ENCODE peak calls at places on chromosomes 4 and X, in five cellular contexts. J is HepG2, Q is K562, G is IMR-90, R is H1. U is an unnamed sample.
A peak's percentile ranks its signal among the peaks of the same experiment; 100 is the strongest.

GRCh38 chrX:138982350-138982749 is 270.8 kb upstream of the FGF13 start:
- DNase-seq in R (no peak), J (no peak), Q (no peak), G (no peak), U (no peak)

GRCh38 chrX:45771560-45772340 is 571.1 kb upstream of the DIPK2B start:
- DNase-seq in Q (no peak), J (no peak), R (no peak), G (peak; percentile 80), U (no peak)

GRCh38 chr4:3209551-3210325 is 39.2 kb upstream of the MSANTD1 start:
- DNase-seq in G (no peak), J (no peak), Q (no peak), R (no peak), U (no peak)

GRCh38 chr4:2256781-2257191 is 5.1 kb downstream of the MXD4 start:
- DNase-seq in Q (no peak), G (no peak), R (peak; percentile 40), J (no peak), U (no peak)

GRCh38 chrX:40175416-40176255 is 77.9 kb upstream of the BCOR start:
- DNase-seq in G (no peak), R (peak; percentile 56), Q (peak; percentile 72), J (peak; percentile 47), U (peak; percentile 13)

GRCh38 chrX:150898343-150899190 is at the start of gene CD99L2:
- DNase-seq in G (peak; percentile 78), R (peak; percentile 93), J (peak; percentile 52), Q (peak; percentile 94), U (peak; percentile 66)

GRCh38 chrX:71563921-71564320 is 14.3 kb upstream of the GCNA start:
- DNase-seq in G (no peak), R (no peak), Q (no peak), J (no peak), U (no peak)

GRCh38 chrX:76971393-76972376 is 475.5 kb upstream of the FGF16 start:
- DNase-seq in J (no peak), R (no peak), Q (no peak), G (no peak), U (no peak)

GRCh38 chrX:72735561-72735960 is 21.5 kb upstream of the PHKA1 start:
- DNase-seq in R (no peak), G (peak; percentile 6), Q (no peak), J (no peak), U (no peak)

GRCh38 chr4:19030048-19030447 is 1008.5 kb upstream of the LCORL start:
- DNase-seq in G (peak; percentile 4), J (no peak), R (no peak), Q (no peak), U (no peak)

GRCh38 chr4:184306470-184306869 is 88.8 kb upstream of the ENPP6 start:
- DNase-seq in R (no peak), J (no peak), G (no peak), Q (no peak), U (no peak)

GRCh38 chr4:184309241-184310170 is 91.8 kb upstream of the ENPP6 start:
- DNase-seq in R (peak; percentile 14), G (no peak), J (no peak), Q (no peak), U (no peak)

GRCh38 chr4:184310881-184311709 is 93.4 kb upstream of the ENPP6 start:
- DNase-seq in J (peak; percentile 53), G (no peak), Q (no peak), R (peak; percentile 35), U (no peak)

GRCh38 chr4:184310171-184310567 is 92.5 kb upstream of the ENPP6 start:
- DNase-seq in J (no peak), G (no peak), Q (peak; percentile 24), R (peak; percentile 52), U (no peak)

DNA sequence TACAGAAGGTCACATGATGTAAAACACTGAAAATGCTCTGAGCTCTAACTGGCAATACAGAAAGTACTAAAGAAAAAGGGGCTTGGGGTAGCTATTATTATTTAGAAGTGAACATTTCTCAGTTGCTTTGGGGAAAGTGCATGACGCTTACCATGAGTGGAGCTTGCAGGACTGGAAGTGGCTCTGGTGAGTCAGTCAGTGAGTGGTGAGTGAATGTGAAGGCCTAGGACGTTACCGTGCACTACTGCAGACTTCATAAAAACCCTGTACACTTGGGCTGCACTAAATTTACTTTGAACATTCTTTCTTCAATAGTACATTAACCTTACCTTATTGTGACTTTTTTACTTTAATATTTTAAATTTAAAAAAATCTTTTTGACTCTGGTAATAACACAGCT is 89.3 kb upstream of the ENPP6 start:
- DNase-seq in Q (no peak), R (no peak), J (no peak), G (peak; percentile 68), U (no peak)
- TF ChIP-seq RFX5 in Q (no peak), R (no peak), J (no peak), G (no peak), U (no peak)

GRCh38 chr4:184952522-184952921 is 65.8 kb upstream of the HELT start:
- DNase-seq in J (no peak), G (no peak), R (no peak), Q (no peak), U (no peak)

GRCh38 chr4:184949020-184949419 is 69.3 kb upstream of the HELT start:
- DNase-seq in G (no peak), J (no peak), R (peak; percentile 6), Q (no peak), U (no peak)

GRCh38 chr4:184950117-184950830 is 68.0 kb upstream of the HELT start:
- DNase-seq in G (no peak), J (peak; percentile 27), R (no peak), Q (no peak), U (no peak)

GRCh38 chr4:184951668-184952160 is 66.6 kb upstream of the HELT start:
- DNase-seq in G (no peak), Q (no peak), J (no peak), R (no peak), U (no peak)

DNA sequence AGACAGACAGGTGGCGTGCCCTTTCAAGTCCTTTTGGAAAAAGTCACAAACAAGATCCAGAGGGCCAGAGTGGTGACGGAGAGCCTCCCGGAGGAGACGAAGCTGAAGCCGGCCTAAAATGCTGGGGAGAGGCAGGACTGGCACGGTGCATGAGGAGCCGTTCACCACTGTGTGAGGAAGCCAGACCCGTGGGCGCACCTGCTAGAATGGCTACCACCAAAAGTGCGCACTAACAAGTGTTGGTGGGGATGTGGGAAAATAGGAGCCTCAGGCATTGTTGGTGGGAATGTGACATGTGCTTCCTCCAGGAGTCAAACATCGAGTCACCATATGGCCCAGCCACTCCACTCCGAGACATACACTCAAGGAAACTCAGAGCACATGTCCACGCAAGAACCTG is 67.4 kb upstream of the HELT start:
- DNase-seq in R (no peak), J (no peak), G (no peak), Q (no peak), U (no peak)
- TF ChIP-seq MAFK in R (no peak), J (no peak), G (no peak), Q (no peak), U (no peak)

DNA sequence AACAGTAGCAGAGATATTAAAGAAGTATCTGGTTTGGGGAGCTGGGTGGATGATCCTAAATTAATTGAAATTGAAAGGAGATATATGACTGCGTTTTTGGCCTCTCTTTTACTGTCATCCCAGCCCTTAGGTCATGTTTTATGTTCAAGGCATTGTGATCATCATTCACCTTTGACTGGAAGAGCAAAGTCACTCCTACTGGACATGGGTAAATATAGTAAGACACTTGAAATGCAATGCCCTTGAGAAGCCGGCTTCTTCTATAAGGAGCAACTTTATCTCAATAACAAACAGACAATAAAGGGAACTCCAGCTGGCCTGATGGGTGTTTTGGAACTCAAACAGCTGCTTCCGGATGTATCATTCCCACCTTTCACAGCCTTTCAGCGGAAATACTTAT is 65.0 kb upstream of the C4orf54 start:
- DNase-seq in J (no peak), G (peak; percentile 1), R (no peak), Q (no peak), U (no peak)
- H3K27ac ChIP-seq in J (no peak overlapping the region), G (no peak overlapping the region), R (no peak overlapping the region), Q (peak overlapping the region; percentile 4), U (peak overlapping the region; percentile 67)

GRCh38 chr4:27205994-27206393 is 345.4 kb downstream of the STIM2 start:
- DNase-seq in R (no peak), J (no peak), Q (no peak), G (no peak), U (no peak)

GRCh38 chr4:27215421-27215820 is 354.8 kb downstream of the STIM2 start:
- DNase-seq in Q (no peak), J (no peak), R (no peak), G (no peak), U (no peak)

DNA sequence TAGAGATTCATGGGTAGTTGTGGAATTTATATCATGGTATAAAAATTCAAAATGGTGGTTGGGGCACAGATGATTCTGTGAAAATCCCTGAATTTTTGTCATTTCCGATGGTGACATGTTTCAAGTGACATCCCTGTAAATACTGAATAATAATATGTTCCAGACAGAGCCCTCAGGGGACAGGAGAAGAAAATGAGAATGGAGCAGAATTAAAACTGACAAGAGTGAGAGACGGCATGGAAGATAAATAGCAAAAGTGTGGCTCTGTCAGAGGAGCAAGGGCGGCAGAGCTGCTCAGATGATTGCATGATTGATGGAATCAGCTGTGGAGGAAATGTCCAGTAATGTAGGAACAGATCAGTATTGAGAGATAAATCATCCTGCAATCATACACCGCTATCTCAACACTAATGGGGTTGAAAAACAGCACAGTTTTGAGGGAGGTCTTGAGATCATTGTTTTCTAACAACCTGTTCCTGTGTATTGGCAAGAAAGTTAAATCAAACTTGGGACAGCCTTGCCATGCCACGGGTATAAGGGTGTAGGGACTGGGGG is 350.3 kb downstream of the STIM2 start:
- DNase-seq in R (no peak), G (no peak), Q (no peak), J (no peak), U (no peak)
- TF ChIP-seq RFX5 in R (no peak), G (no peak), Q (no peak), J (no peak), U (no peak)

GRCh38 chr4:112517067-112517588 is 1.1 kb upstream of the NEUROG2 start:
- DNase-seq in Q (peak; percentile 18), J (no peak), R (peak; percentile 77), G (no peak), U (no peak)
- TF ChIP-seq MAFK in Q (no peak), J (no peak), R (no peak), G (no peak), U (no peak)

GRCh38 chr4:86031927-86032326 is 327.9 kb downstream of the MAPK10 start:
- DNase-seq in Q (no peak), R (no peak), G (no peak), J (no peak), U (no peak)
- H3K27ac ChIP-seq in Q (no peak overlapping the region), R (no peak overlapping the region), G (peak overlapping the region; percentile 45), J (no peak overlapping the region), U (no peak overlapping the region)